ENCODE peak calls at places on chromosome 12, in ten cellular contexts. F, A, Z, L, W, S, X, H, E and R are unnamed samples.

GRCh38 chr12:22060261-22060660 is 14.2 kb downstream of the CMAS start:
- DNase-seq in F (no peak), A (no peak), Z (no peak), L (no peak), W (no peak), S (no peak), X (no peak), H (no peak), E (no peak), R (no peak)

GRCh38 chr12:58530421-58531067 is 389.8 kb downstream of the LRIG3 start:
- DNase-seq in F (peak), A (no peak), Z (no peak), L (no peak), W (no peak), S (no peak), X (no peak), H (no peak), E (no peak), R (no peak)

GRCh38 chr12:38905480-38906351 is at the start of gene CPNE8:
- DNase-seq in F (peak), A (peak), Z (peak), L (peak), W (peak), S (no peak), X (peak), H (peak), E (peak), R (peak)

GRCh38 chr12:89135976-89136634 is 216.2 kb downstream of the DUSP6 start:
- DNase-seq in F (no peak), A (no peak), Z (no peak), L (no peak), W (no peak), S (peak), X (no peak), H (no peak), E (peak), R (no peak)

GRCh38 chr12:3552726-3553045 is 61.7 kb downstream of the PRMT8 start:
- DNase-seq in F (peak), A (peak), Z (peak), L (no peak), W (no peak), S (no peak), X (no peak), H (no peak), E (no peak), R (no peak)

GRCh38 chr12:77932216-77932615 is 101.5 kb downstream of the NAV3 start:
- DNase-seq in F (no peak), A (no peak), Z (no peak), L (no peak), W (no peak), S (peak), X (no peak), H (no peak), E (no peak), R (no peak)

GRCh38 chr12:67457799-67458680 is 188.9 kb downstream of the CAND1 start:
- DNase-seq in F (peak), A (no peak), Z (no peak), L (no peak), W (no peak), S (peak), X (no peak), H (no peak), E (peak), R (no peak)

GRCh38 chr12:57088442-57089258 is at the start of gene NAB2:
- DNase-seq in F (peak), A (peak), Z (peak), L (peak), W (peak), S (peak), X (peak), H (peak), E (peak), R (peak)

GRCh38 chr12:124768462-124769165 is 95.0 kb downstream of the SCARB1 start:
- DNase-seq in F (no peak), A (no peak), Z (no peak), L (no peak), W (no peak), S (no peak), X (no peak), H (no peak), E (peak), R (no peak)

GRCh38 chr12:55738113-55739024 is 4.6 kb upstream of the GDF11 start:
- DNase-seq in F (peak), A (peak), Z (peak), L (peak), W (peak), S (peak), X (peak), H (peak), E (peak), R (peak)

GRCh38 chr12:94049718-94050117 is 98.7 kb upstream of the PLXNC1 start:
- DNase-seq in F (no peak), A (no peak), Z (no peak), L (no peak), W (no peak), S (no peak), X (no peak), H (no peak), E (no peak), R (no peak)

GRCh38 chr12:49552014-49552413 is 13.2 kb downstream of the KCNH3 start:
- DNase-seq in F (peak), A (no peak), Z (no peak), L (no peak), W (no peak), S (no peak), X (peak), H (no peak), E (no peak), R (no peak)

GRCh38 chr12:76002598-76003262 is 28.8 kb downstream of the PHLDA1 start:
- DNase-seq in F (no peak), A (no peak), Z (no peak), L (no peak), W (no peak), S (no peak), X (no peak), H (no peak), E (no peak), R (no peak)

GRCh38 chr12:116092776-116093175 is 184.7 kb downstream of the MED13L start:
- DNase-seq in F (no peak), A (no peak), Z (no peak), L (no peak), W (no peak), S (no peak), X (no peak), H (no peak), E (no peak), R (no peak)

GRCh38 chr12:45402288-45402687 is 186.4 kb downstream of the ANO6 start:
- DNase-seq in F (no peak), A (no peak), Z (no peak), L (no peak), W (no peak), S (no peak), X (no peak), H (no peak), E (no peak), R (no peak)

GRCh38 chr12:120928864-120929652 is 24.9 kb upstream of the SPPL3 start:
- DNase-seq in F (no peak), A (no peak), Z (no peak), L (no peak), W (no peak), S (no peak), X (peak), H (no peak), E (no peak), R (no peak)